ENCODE peak calls at places on chromosomes 11 and 22, in eight cellular contexts. Y is mammary epithelial cell, V is left ventricle myocardium inferior, X is neuronal stem cell, H is transverse colon, P is tibial nerve, G is osteoblast, F is thoracic aorta. S is an unnamed sample.

GRCh38 chr11:61908730-61909622 is 8.4 kb downstream of the RAB3IL1 start:
- DNase-seq in Y (no peak), V (peak; percentile 74), X (no peak), H (peak; percentile 39), P (peak; percentile 62), G (peak; percentile 78), F (no peak), S (peak; percentile 87)

GRCh38 chr11:16607675-16608644 is 130.5 kb upstream of the C11orf58 start:
- DNase-seq in Y (peak; percentile 88), V (peak; percentile 88), X (peak; percentile 88), H (peak; percentile 39), P (peak; percentile 69), G (peak; percentile 93), F (no peak), S (peak; percentile 84)

GRCh38 chr11:114395776-114396175 is 4.5 kb downstream of the C11orf71 start:
- DNase-seq in Y (peak; percentile 25), V (no peak), X (no peak), H (no peak), P (no peak), G (no peak), F (no peak), S (peak; percentile 29)

GRCh38 chr11:9646324-9646723 is 17.6 kb upstream of the SWAP70 start:
- DNase-seq in Y (no peak), V (no peak), X (no peak), H (no peak), P (no peak), G (no peak), F (no peak), S (no peak)

GRCh38 chr11:69339916-69340565 is 46.1 kb downstream of the MYEOV start:
- DNase-seq in Y (no peak), V (no peak), X (no peak), H (no peak), P (no peak), G (no peak), F (no peak), S (no peak)

GRCh38 chr11:129283141-129283540 is 91.0 kb upstream of the ARHGAP32 start:
- DNase-seq in Y (peak; percentile 76), V (no peak), X (no peak), H (peak; percentile 73), P (no peak), G (no peak), F (no peak), S (no peak)

GRCh38 chr11:46537121-46537520 is 56.7 kb downstream of the AMBRA1 start:
- DNase-seq in Y (no peak), V (no peak), X (no peak), H (no peak), P (no peak), G (no peak), F (no peak), S (no peak)

GRCh38 chr11:92276773-92277172 is 52.2 kb downstream of the FAT3 start:
- DNase-seq in Y (no peak), V (no peak), X (no peak), H (no peak), P (no peak), G (no peak), F (no peak), S (no peak)

GRCh38 chr11:61160487-61161189 is 588 bp downstream of the VPS37C start:
- DNase-seq in Y (no peak), V (no peak), X (no peak), H (no peak), P (no peak), G (no peak), F (no peak), S (no peak)

GRCh38 chr22:46911341-46911740 is 148.9 kb downstream of the TBC1D22A start:
- DNase-seq in Y (no peak), V (no peak), X (no peak), H (no peak), P (no peak), G (no peak), F (no peak), S (no peak)

GRCh38 chr11:94728541-94728940 is 39.6 kb upstream of the AMOTL1 start:
- DNase-seq in Y (peak; percentile 59), V (no peak), X (no peak), H (no peak), P (no peak), G (no peak), F (no peak), S (no peak)

GRCh38 chr11:134411887-134412507 is at the start of gene B3GAT1:
- DNase-seq in Y (no peak), V (no peak), X (no peak), H (no peak), P (no peak), G (peak; percentile 81), F (no peak), S (peak; percentile 94)

GRCh38 chr11:66467756-66468155 is 1.1 kb downstream of the PELI3 start:
- DNase-seq in Y (no peak), V (no peak), X (peak; percentile 38), H (peak; percentile 60), P (no peak), G (peak; percentile 80), F (no peak), S (peak; percentile 64)

GRCh38 chr11:66467034-66467659 is 442 bp downstream of the PELI3 start:
- DNase-seq in Y (no peak), V (no peak), X (peak; percentile 33), H (peak; percentile 45), P (no peak), G (peak; percentile 97), F (no peak), S (no peak)

GRCh38 chr11:66464916-66465315 is 1.8 kb upstream of the PELI3 start:
- DNase-seq in Y (no peak), V (no peak), X (no peak), H (no peak), P (no peak), G (peak; percentile 72), F (no peak), S (no peak)

GRCh38 chr11:66465371-66466224 is 1.1 kb upstream of the PELI3 start:
- DNase-seq in Y (no peak), V (no peak), X (no peak), H (no peak), P (no peak), G (peak; percentile 83), F (no peak), S (peak; percentile 42)

GRCh38 chr11:66466225-66467033 is at the start of gene PELI3:
- DNase-seq in Y (peak; percentile 78), V (peak; percentile 92), X (peak; percentile 96), H (peak; percentile 96), P (peak; percentile 87), G (peak; percentile 99), F (peak; percentile 66), S (peak; percentile 99)
- H3K27me3 ChIP-seq in Y (no peaks in the 10 kb centered on the region), V (no peaks in the 10 kb centered on the region), X (no peaks in the 10 kb centered on the region), H (no peaks in the 10 kb centered on the region), P (no peaks in the 10 kb centered on the region), G (no peaks in the 10 kb centered on the region), F (no peaks in the 10 kb centered on the region), S (peaks cover 3% of the 10 kb centered on the region)

DNA sequence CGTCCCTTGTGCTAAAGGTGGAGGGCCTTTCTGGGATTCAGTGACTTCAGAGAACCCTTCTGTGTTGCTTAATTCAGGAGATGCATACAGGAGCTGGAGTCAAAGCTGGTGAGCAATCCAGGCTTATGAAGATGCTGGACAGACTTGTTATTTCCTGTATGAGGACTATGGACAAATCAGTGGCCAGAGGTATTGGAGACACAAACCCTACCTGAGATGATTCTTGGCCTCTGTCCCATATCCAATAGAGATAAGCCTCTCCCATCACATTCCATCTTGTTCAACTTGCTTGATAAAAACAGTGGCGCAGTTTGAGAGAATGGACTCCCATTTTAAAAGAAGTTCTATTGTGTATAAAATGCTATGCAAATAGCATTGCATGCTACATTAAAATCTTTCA is at the start of gene MRGPRX1:
- DNase-seq in Y (no peak), V (no peak), X (no peak), H (no peak), P (no peak), G (no peak), F (no peak), S (no peak)
- H3K4me3 ChIP-seq in Y (no peak within 1 kb of the TSS), V (no peak within 1 kb of the TSS), X (no peak within 1 kb of the TSS), H (no peak within 1 kb of the TSS), P (no peak within 1 kb of the TSS), G (no peak within 1 kb of the TSS), F (no peak within 1 kb of the TSS), S (no peak within 1 kb of the TSS)

DNA sequence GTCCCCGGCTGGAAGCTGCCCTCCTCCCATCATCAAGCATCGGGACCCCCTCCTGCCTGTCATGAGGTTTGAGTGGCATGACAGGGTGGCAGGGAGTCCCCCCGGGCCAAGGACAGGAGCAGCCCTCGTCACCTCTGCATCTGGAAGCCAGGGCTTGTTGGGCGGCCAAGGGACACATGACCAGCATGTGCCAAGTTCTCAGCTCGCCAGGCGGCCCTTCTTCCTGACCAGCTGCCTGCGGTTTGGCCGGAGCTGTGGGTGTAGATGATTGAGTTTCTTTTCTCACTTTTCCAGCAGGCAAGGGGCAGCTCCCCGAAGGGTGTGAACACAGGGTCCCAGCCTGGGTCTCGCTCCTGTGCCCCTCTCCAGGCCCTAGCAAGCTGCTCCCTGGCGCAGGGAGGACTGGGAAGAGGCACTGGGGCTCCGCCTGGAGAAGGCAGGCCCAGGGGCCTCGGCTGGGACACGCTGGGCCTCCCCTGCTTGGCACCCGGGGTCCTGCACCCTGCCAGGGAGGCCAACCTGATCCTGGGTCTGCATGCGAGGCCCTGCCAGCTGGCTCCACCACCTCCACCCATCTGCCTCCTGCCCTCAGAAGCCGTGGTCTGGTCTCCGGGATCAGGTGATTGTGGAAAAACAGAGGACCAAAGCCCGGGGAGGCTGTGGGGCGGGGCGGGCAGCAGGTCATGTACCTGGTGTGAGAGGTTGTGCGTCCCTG is 13.4 kb downstream of the ARHGAP8 start:
- DNase-seq in Y (no peak), V (no peak), X (no peak), H (no peak), P (no peak), G (no peak), F (no peak), S (peak; percentile 56)
- H3K27me3 ChIP-seq in Y (no peaks in the 10 kb centered on the region), V (peaks cover 71% of the 10 kb centered on the region), X (peaks cover 28% of the 10 kb centered on the region), H (no peaks in the 10 kb centered on the region), P (no peaks in the 10 kb centered on the region), G (peaks cover 3% of the 10 kb centered on the region), F (no peaks in the 10 kb centered on the region), S (no peaks in the 10 kb centered on the region)

GRCh38 chr11:75426720-75427086 is 6.3 kb downstream of the KLHL35 start:
- DNase-seq in Y (no peak), V (no peak), X (no peak), H (no peak), P (no peak), G (no peak), F (no peak), S (no peak)

GRCh38 chr11:75427181-75427580 is 5.8 kb downstream of the KLHL35 start:
- DNase-seq in Y (no peak), V (no peak), X (no peak), H (no peak), P (no peak), G (peak; percentile 84), F (no peak), S (no peak)

GRCh38 chr11:75429641-75429901 is 3.4 kb downstream of the KLHL35 start:
- DNase-seq in Y (no peak), V (no peak), X (no peak), H (no peak), P (no peak), G (no peak), F (no peak), S (no peak)

GRCh38 chr11:75428989-75429640 is 3.9 kb downstream of the KLHL35 start:
- DNase-seq in Y (no peak), V (no peak), X (no peak), H (no peak), P (no peak), G (peak; percentile 65), F (no peak), S (no peak)

DNA sequence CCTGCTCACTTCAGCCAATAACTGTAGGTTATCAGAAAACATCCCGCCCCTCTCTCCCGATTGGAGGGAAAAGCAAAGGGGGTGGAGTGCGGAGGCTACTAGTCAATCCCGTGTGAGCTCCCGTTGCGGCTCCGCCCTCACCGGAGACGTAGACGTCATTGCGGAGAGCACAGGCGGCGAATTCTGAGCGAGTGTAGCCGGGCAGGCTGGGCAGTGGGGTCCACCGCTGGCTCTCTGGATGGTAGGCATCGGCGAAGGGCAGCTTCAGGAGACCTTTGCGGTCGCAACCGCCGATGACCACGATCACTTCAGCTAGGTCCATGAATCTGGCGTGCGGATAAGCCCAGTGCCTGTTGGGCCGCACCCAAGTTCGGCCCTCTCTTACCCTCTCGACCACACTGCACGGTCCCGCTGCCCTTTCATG is 4.7 kb downstream of the KLHL35 start:
- DNase-seq in Y (no peak), V (peak; percentile 94), X (no peak), H (peak; percentile 84), P (peak; percentile 92), G (peak; percentile 100), F (peak; percentile 94), S (peak; percentile 90)
- H3K4me3 ChIP-seq in Y (no peak overlapping the region), V (peak overlapping the region; percentile 71), X (no peak overlapping the region), H (no peak overlapping the region), P (peak overlapping the region; percentile 51), G (peak overlapping the region; percentile 64), F (peak overlapping the region; percentile 57), S (peak overlapping the region; percentile 38)